ENCODE peak calls at places on chromosome 7, in seven cellular contexts. L is endothelial cell of umbilical vein, Q is transverse colon, M is cardiac fibroblast, E is brain microvascular endothelial cell, O is IMR-90, W is WERI-Rb-1. R is an unnamed sample.

GRCh38 chr7:92837214-92837749 is 909 bp upstream of the CDK6 start:
- DNase-seq in L (peak; percentile 58), Q (no peak), M (peak; percentile 39), E (no peak), O (peak; percentile 35), W (no peak), R (no peak)

GRCh38 chr7:360454-361100 is 70.6 kb downstream of the FOXL3 start:
- DNase-seq in L (no peak), Q (no peak), M (no peak), E (no peak), O (no peak), W (no peak), R (no peak)

GRCh38 chr7:109638321-109638720 is 1068.6 kb downstream of the DNAJB9 start:
- DNase-seq in L (no peak), Q (no peak), M (no peak), E (no peak), O (no peak), W (no peak), R (no peak)

GRCh38 chr7:18667466-18667865 is 171.9 kb downstream of the HDAC9 start:
- DNase-seq in L (peak; percentile 85), Q (no peak), M (peak; percentile 86), E (peak; percentile 34), O (peak; percentile 80), W (no peak), R (peak; percentile 77)

GRCh38 chr7:42910306-42910705 is 1.6 kb downstream of the C7orf25 start:
- DNase-seq in L (no peak), Q (no peak), M (no peak), E (no peak), O (no peak), W (no peak), R (no peak)

GRCh38 chr7:110382736-110383135 is 708.2 kb upstream of the LRRN3 start:
- DNase-seq in L (no peak), Q (no peak), M (no peak), E (no peak), O (no peak), W (no peak), R (no peak)

GRCh38 chr7:112509390-112509789 is 28.6 kb downstream of the LSMEM1 start:
- DNase-seq in L (no peak), Q (no peak), M (no peak), E (no peak), O (no peak), W (no peak), R (no peak)

GRCh38 chr7:11203688-11204087 is 230.0 kb downstream of the PHF14 start:
- DNase-seq in L (no peak), Q (peak; percentile 13), M (no peak), E (no peak), O (no peak), W (peak; percentile 29), R (no peak)

GRCh38 chr7:72152171-72153131 is 259.7 kb downstream of the CALN1 start:
- DNase-seq in L (no peak), Q (no peak), M (no peak), E (no peak), O (no peak), W (no peak), R (no peak)

GRCh38 chr7:93016085-93016471 is 101.7 kb downstream of the SAMD9 start:
- DNase-seq in L (peak; percentile 57), Q (peak; percentile 38), M (peak; percentile 46), E (no peak), O (peak; percentile 45), W (peak; percentile 36), R (peak; percentile 20)

GRCh38 chr7:537911-538634 is 18.4 kb upstream of the PDGFA start:
- DNase-seq in L (peak; percentile 65), Q (peak; percentile 93), M (peak; percentile 88), E (peak; percentile 67), O (peak; percentile 89), W (no peak), R (peak; percentile 84)

GRCh38 chr7:112898432-112899290 is 108.5 kb upstream of the TMEM168 start:
- DNase-seq in L (peak; percentile 78), Q (peak; percentile 63), M (peak; percentile 84), E (peak; percentile 73), O (peak; percentile 76), W (peak; percentile 65), R (peak; percentile 64)

GRCh38 chr7:16960566-16960965 is 78.8 kb upstream of the AGR3 start:
- DNase-seq in L (no peak), Q (no peak), M (no peak), E (no peak), O (no peak), W (no peak), R (no peak)

GRCh38 chr7:1555046-1555812 is 776 bp downstream of the TMEM184A start:
- DNase-seq in L (peak; percentile 28), Q (peak; percentile 89), M (peak; percentile 81), E (peak; percentile 65), O (peak; percentile 89), W (peak; percentile 94), R (peak; percentile 86)

GRCh38 chr7:80288175-80289122 is 153.8 kb downstream of the GNAI1 start:
- DNase-seq in L (no peak), Q (no peak), M (no peak), E (peak; percentile 98), O (peak; percentile 84), W (peak; percentile 29), R (no peak)
- TF ChIP-seq CTCF in L (peak; percentile 8), Q (no peak), M (peak; percentile 12), E (peak; percentile 36), O (peak; percentile 29), W (peak; percentile 36), R (no peak)

DNA sequence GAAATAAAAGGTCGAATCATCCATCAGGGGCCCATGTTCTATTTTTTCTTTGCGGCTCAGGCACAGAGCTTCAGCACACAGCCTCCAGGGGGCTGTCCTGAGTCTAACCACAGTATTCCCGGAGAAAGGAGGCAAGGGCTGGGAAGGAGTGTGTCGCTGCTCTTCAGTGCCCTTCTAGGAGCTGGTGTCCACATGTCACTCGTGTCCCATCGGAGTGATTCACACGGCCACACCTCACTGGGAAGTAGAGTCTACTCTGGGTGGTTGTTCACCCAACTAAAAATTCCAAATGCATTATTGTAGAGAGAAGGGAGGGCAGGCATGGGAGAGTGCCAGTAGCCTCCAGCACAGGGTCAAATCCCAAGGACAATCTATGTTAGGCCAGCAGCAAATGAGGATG is 114.8 kb upstream of the LANCL2 start:
- DNase-seq in L (peak; percentile 27), Q (peak; percentile 36), M (peak; percentile 11), E (no peak), O (no peak), W (peak; percentile 51), R (peak; percentile 26)
- TF ChIP-seq CTCF in L (peak; percentile 75), Q (peak; percentile 54), M (peak; percentile 62), E (peak; percentile 77), O (peak; percentile 42), W (peak; percentile 75), R (peak; percentile 65)

DNA sequence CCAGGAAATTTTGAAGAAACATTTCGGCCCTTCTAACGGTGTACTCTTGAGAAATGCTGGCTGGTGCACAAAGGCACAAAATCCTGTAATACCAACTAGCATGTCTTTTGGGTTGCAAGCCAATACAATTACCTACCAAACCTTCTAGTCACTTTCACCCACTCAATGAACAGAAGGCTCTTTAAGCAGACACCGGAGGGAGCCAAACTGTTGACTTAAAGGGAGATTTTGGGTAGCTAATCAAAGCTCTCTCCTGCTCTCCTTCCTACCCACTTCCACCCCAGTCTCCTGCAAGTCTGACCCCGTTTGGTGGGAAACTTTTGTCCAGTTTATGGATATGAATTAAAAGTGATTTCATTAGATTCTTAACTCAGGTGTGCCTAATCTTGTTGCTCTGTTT is 24.0 kb downstream of the GRM3 start:
- DNase-seq in L (no peak), Q (no peak), M (no peak), E (no peak), O (no peak), W (peak; percentile 50), R (no peak)
- TF ChIP-seq CTCF in L (no peak), Q (no peak), M (no peak), E (no peak), O (no peak), W (peak; percentile 53), R (no peak)

DNA sequence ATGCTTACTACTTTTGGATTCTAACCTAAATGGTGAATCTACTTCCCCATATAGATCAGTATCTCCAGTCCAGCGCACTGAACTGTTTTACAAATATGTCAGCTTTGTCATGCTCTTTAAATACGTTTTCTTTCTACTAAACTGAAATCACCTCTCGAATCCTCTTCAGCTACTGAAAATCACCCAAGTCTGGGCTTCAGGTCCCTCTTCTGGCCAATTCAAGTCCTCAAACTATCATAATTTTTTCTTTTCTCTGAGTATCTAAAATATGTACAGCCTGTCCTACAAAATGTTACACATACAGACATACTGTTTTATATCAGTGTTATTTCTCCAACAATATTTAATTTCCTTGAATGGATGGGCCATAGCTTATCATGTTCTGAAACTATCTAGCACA is 84.2 kb downstream of the CACNA2D1 start:
- DNase-seq in L (no peak), Q (no peak), M (no peak), E (no peak), O (no peak), W (no peak), R (no peak)
- TF ChIP-seq CTCF in L (no peak), Q (no peak), M (no peak), E (no peak), O (no peak), W (no peak), R (no peak)

GRCh38 chr7:121202125-121202524 is 126.7 kb upstream of the WNT16 start:
- DNase-seq in L (no peak), Q (no peak), M (no peak), E (no peak), O (no peak), W (no peak), R (no peak)
- TF ChIP-seq CTCF in L (no peak), Q (no peak), M (no peak), E (no peak), O (no peak), W (no peak), R (no peak)

DNA sequence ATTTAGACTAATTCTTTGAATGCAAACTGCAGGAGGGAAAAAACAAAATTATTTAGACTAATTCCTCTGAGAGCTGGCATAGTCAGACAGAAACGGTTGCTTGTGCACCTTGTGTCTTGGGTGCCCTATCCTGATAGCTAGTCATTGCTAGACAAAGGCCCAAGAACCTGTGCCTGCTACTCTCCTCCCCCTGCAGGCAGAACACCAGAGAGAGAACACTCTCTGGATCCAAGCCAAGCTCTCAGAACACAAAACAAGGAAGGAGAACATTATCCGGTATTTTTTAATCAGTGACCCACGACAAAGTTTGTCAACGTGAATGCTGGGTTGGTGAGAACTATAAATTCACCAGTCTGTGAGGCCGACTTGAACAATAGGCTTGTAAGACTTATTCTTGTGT is 18.9 kb upstream of the PPP1R9A start:
- DNase-seq in L (peak; percentile 85), Q (peak; percentile 19), M (peak; percentile 26), E (no peak), O (no peak), W (no peak), R (peak; percentile 32)
- TF ChIP-seq CTCF in L (peak; percentile 44), Q (no peak), M (peak; percentile 25), E (peak; percentile 55), O (no peak), W (no peak), R (peak; percentile 45)

DNA sequence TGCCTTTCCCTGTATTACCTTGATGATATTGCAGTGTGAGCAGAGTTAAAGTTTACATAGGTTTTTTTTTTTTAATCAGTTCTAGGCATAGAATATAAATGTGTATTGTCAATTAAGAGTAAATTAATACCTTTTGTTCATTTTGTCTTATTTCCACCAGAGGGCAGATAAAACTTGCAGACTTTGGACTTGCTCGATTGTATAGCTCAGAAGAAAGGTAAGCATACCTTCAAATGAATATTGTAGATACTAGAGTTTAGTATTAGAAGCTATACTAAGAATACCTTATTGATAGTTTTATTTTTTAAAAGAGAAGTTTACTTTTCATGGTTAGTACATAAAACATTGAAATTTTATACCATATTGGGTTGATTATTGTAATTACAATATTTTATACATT is 86.8 kb downstream of the MPLKIP start:
- DNase-seq in L (no peak), Q (no peak), M (no peak), E (no peak), O (no peak), W (no peak), R (no peak)
- TF ChIP-seq CTCF in L (no peak), Q (no peak), M (peak; percentile 23), E (peak; percentile 25), O (peak; percentile 8), W (no peak), R (no peak)

GRCh38 chr7:102094311-102094710 is 192.4 kb upstream of the SH2B2 start:
- DNase-seq in L (no peak), Q (no peak), M (no peak), E (no peak), O (no peak), W (no peak), R (no peak)
- TF ChIP-seq CTCF in L (no peak), Q (no peak), M (no peak), E (no peak), O (no peak), W (no peak), R (no peak)

R was measured in bronchial epithelial cell.